ENCODE peak calls at places on chromosome 3, in ten cellular contexts. One of them, this sample, is unnamed.

GRCh38 chr3:85387913-85388510 is 429.2 kb downstream of the CADM2 start:
- DNase-seq in psoas muscle: no peak
- DNase-seq in HepG2: no peak
- DNase-seq in upper lobe of right lung: no peak
- DNase-seq in RWPE2: no peak
- DNase-seq in activated B cell treated with CpG ODN at 0.5 μM for 24 hours: no peak
- DNase-seq in H9: no peak
- DNase-seq in omental fat pad: no peak
- DNase-seq in kidney: no peak
- DNase-seq in endothelial cell: no peak
- DNase-seq in this sample: no peak

GRCh38 chr3:146275476-146275875 is 24.6 kb upstream of the PLSCR4 start:
- DNase-seq in psoas muscle: no peak
- DNase-seq in HepG2: no peak
- DNase-seq in upper lobe of right lung: no peak
- DNase-seq in RWPE2: no peak
- DNase-seq in activated B cell treated with CpG ODN at 0.5 μM for 24 hours: no peak
- DNase-seq in H9: no peak
- DNase-seq in omental fat pad: no peak
- DNase-seq in kidney: no peak
- DNase-seq in endothelial cell: no peak
- DNase-seq in this sample: no peak

GRCh38 chr3:153172796-153173757 is 11.1 kb downstream of the RAP2B start:
- DNase-seq in psoas muscle: no peak
- DNase-seq in HepG2: no peak
- DNase-seq in upper lobe of right lung: no peak
- DNase-seq in RWPE2: no peak
- DNase-seq in activated B cell treated with CpG ODN at 0.5 μM for 24 hours: no peak
- DNase-seq in H9: no peak
- DNase-seq in omental fat pad: no peak
- DNase-seq in kidney: no peak
- DNase-seq in endothelial cell: no peak
- DNase-seq in this sample: peak

GRCh38 chr3:52620580-52620979 is 65.1 kb downstream of the PBRM1 start:
- DNase-seq in psoas muscle: no peak
- DNase-seq in HepG2: no peak
- DNase-seq in upper lobe of right lung: no peak
- DNase-seq in RWPE2: no peak
- DNase-seq in activated B cell treated with CpG ODN at 0.5 μM for 24 hours: no peak
- DNase-seq in H9: no peak
- DNase-seq in omental fat pad: no peak
- DNase-seq in kidney: no peak
- DNase-seq in endothelial cell: no peak
- DNase-seq in this sample: no peak

GRCh38 chr3:2172561-2173171 is 74.0 kb downstream of the CNTN4 start:
- DNase-seq in psoas muscle: no peak
- DNase-seq in HepG2: no peak
- DNase-seq in upper lobe of right lung: no peak
- DNase-seq in RWPE2: no peak
- DNase-seq in activated B cell treated with CpG ODN at 0.5 μM for 24 hours: no peak
- DNase-seq in H9: no peak
- DNase-seq in omental fat pad: no peak
- DNase-seq in kidney: no peak
- DNase-seq in endothelial cell: no peak
- DNase-seq in this sample: no peak

GRCh38 chr3:157115069-157116006 is 44.6 kb downstream of the CCNL1 start:
- DNase-seq in psoas muscle: no peak
- DNase-seq in HepG2: no peak
- DNase-seq in upper lobe of right lung: no peak
- DNase-seq in RWPE2: no peak
- DNase-seq in activated B cell treated with CpG ODN at 0.5 μM for 24 hours: no peak
- DNase-seq in H9: no peak
- DNase-seq in omental fat pad: no peak
- DNase-seq in kidney: no peak
- DNase-seq in endothelial cell: no peak
- DNase-seq in this sample: no peak

GRCh38 chr3:62233065-62233464 is 140.3 kb downstream of the FEZF2 start:
- DNase-seq in psoas muscle: no peak
- DNase-seq in HepG2: no peak
- DNase-seq in upper lobe of right lung: no peak
- DNase-seq in RWPE2: no peak
- DNase-seq in activated B cell treated with CpG ODN at 0.5 μM for 24 hours: no peak
- DNase-seq in H9: peak
- DNase-seq in omental fat pad: no peak
- DNase-seq in kidney: no peak
- DNase-seq in endothelial cell: peak
- DNase-seq in this sample: no peak

GRCh38 chr3:126347543-126348161 is 9.6 kb downstream of the KLF15 start:
- DNase-seq in psoas muscle: peak
- DNase-seq in HepG2: no peak
- DNase-seq in upper lobe of right lung: peak
- DNase-seq in RWPE2: peak
- DNase-seq in activated B cell treated with CpG ODN at 0.5 μM for 24 hours: peak
- DNase-seq in H9: peak
- DNase-seq in omental fat pad: no peak
- DNase-seq in kidney: peak
- DNase-seq in endothelial cell: peak
- DNase-seq in this sample: peak

GRCh38 chr3:119559441-119559963 is at the start of gene CD80:
- DNase-seq in psoas muscle: peak
- DNase-seq in HepG2: peak
- DNase-seq in upper lobe of right lung: peak
- DNase-seq in RWPE2: no peak
- DNase-seq in activated B cell treated with CpG ODN at 0.5 μM for 24 hours: peak
- DNase-seq in H9: peak
- DNase-seq in omental fat pad: no peak
- DNase-seq in kidney: no peak
- DNase-seq in endothelial cell: peak
- DNase-seq in this sample: peak

GRCh38 chr3:44883999-44884431 is 9.6 kb downstream of the TGM4 start:
- DNase-seq in psoas muscle: no peak
- DNase-seq in HepG2: no peak
- DNase-seq in upper lobe of right lung: no peak
- DNase-seq in RWPE2: peak
- DNase-seq in activated B cell treated with CpG ODN at 0.5 μM for 24 hours: no peak
- DNase-seq in H9: no peak
- DNase-seq in omental fat pad: no peak
- DNase-seq in kidney: no peak
- DNase-seq in endothelial cell: no peak
- DNase-seq in this sample: no peak

GRCh38 chr3:140742116-140742515 is 64.3 kb downstream of the TRIM42 start:
- DNase-seq in psoas muscle: no peak
- DNase-seq in HepG2: no peak
- DNase-seq in upper lobe of right lung: no peak
- DNase-seq in RWPE2: no peak
- DNase-seq in activated B cell treated with CpG ODN at 0.5 μM for 24 hours: no peak
- DNase-seq in H9: no peak
- DNase-seq in omental fat pad: no peak
- DNase-seq in kidney: no peak
- DNase-seq in endothelial cell: no peak
- DNase-seq in this sample: no peak

GRCh38 chr3:140733623-140734022 is 55.8 kb downstream of the TRIM42 start:
- DNase-seq in psoas muscle: no peak
- DNase-seq in HepG2: no peak
- DNase-seq in upper lobe of right lung: no peak
- DNase-seq in RWPE2: no peak
- DNase-seq in activated B cell treated with CpG ODN at 0.5 μM for 24 hours: no peak
- DNase-seq in H9: no peak
- DNase-seq in omental fat pad: no peak
- DNase-seq in kidney: no peak
- DNase-seq in endothelial cell: no peak
- DNase-seq in this sample: no peak

GRCh38 chr3:140731440-140732119 is 53.7 kb downstream of the TRIM42 start:
- DNase-seq in psoas muscle: no peak
- DNase-seq in HepG2: no peak
- DNase-seq in upper lobe of right lung: no peak
- DNase-seq in RWPE2: no peak
- DNase-seq in activated B cell treated with CpG ODN at 0.5 μM for 24 hours: no peak
- DNase-seq in H9: no peak
- DNase-seq in omental fat pad: no peak
- DNase-seq in kidney: no peak
- DNase-seq in endothelial cell: no peak
- DNase-seq in this sample: no peak

GRCh38 chr3:140736863-140737460 is 59.1 kb downstream of the TRIM42 start:
- DNase-seq in psoas muscle: peak
- DNase-seq in HepG2: peak
- DNase-seq in upper lobe of right lung: no peak
- DNase-seq in RWPE2: no peak
- DNase-seq in activated B cell treated with CpG ODN at 0.5 μM for 24 hours: no peak
- DNase-seq in H9: peak
- DNase-seq in omental fat pad: peak
- DNase-seq in kidney: peak
- DNase-seq in endothelial cell: peak
- DNase-seq in this sample: no peak
- TF ChIP-seq CTCF in psoas muscle: peak
- TF ChIP-seq CTCF in HepG2: peak
- TF ChIP-seq CTCF in upper lobe of right lung: peak
- TF ChIP-seq CTCF in RWPE2: peak
- TF ChIP-seq CTCF in activated B cell treated with CpG ODN at 0.5 μM for 24 hours: no peak
- TF ChIP-seq CTCF in H9: peak
- TF ChIP-seq CTCF in omental fat pad: no peak
- TF ChIP-seq CTCF in kidney: peak
- TF ChIP-seq CTCF in endothelial cell: peak
- TF ChIP-seq CTCF in this sample: peak

GRCh38 chr3:34277110-34277509 is 478.7 kb downstream of the PDCD6IP start:
- DNase-seq in psoas muscle: no peak
- DNase-seq in HepG2: no peak
- DNase-seq in upper lobe of right lung: no peak
- DNase-seq in RWPE2: no peak
- DNase-seq in activated B cell treated with CpG ODN at 0.5 μM for 24 hours: no peak
- DNase-seq in H9: no peak
- DNase-seq in omental fat pad: no peak
- DNase-seq in kidney: no peak
- DNase-seq in endothelial cell: no peak
- DNase-seq in this sample: no peak
- TF ChIP-seq CTCF in psoas muscle: no peak
- TF ChIP-seq CTCF in HepG2: no peak
- TF ChIP-seq CTCF in upper lobe of right lung: no peak
- TF ChIP-seq CTCF in RWPE2: no peak
- TF ChIP-seq CTCF in activated B cell treated with CpG ODN at 0.5 μM for 24 hours: no peak
- TF ChIP-seq CTCF in H9: no peak
- TF ChIP-seq CTCF in omental fat pad: no peak
- TF ChIP-seq CTCF in kidney: no peak
- TF ChIP-seq CTCF in endothelial cell: no peak
- TF ChIP-seq CTCF in this sample: no peak

GRCh38 chr3:16932877-16933276 is 48.1 kb downstream of the PLCL2 start:
- DNase-seq in psoas muscle: no peak
- DNase-seq in HepG2: no peak
- DNase-seq in upper lobe of right lung: no peak
- DNase-seq in RWPE2: no peak
- DNase-seq in activated B cell treated with CpG ODN at 0.5 μM for 24 hours: no peak
- DNase-seq in H9: no peak
- DNase-seq in omental fat pad: no peak
- DNase-seq in kidney: no peak
- DNase-seq in endothelial cell: no peak
- DNase-seq in this sample: no peak

GRCh38 chr3:16928386-16929132 is 43.8 kb downstream of the PLCL2 start:
- DNase-seq in psoas muscle: no peak
- DNase-seq in HepG2: no peak
- DNase-seq in upper lobe of right lung: no peak
- DNase-seq in RWPE2: no peak
- DNase-seq in activated B cell treated with CpG ODN at 0.5 μM for 24 hours: no peak
- DNase-seq in H9: no peak
- DNase-seq in omental fat pad: no peak
- DNase-seq in kidney: no peak
- DNase-seq in endothelial cell: no peak
- DNase-seq in this sample: no peak

GRCh38 chr3:16923112-16923511 is 38.4 kb downstream of the PLCL2 start:
- DNase-seq in psoas muscle: no peak
- DNase-seq in HepG2: no peak
- DNase-seq in upper lobe of right lung: no peak
- DNase-seq in RWPE2: no peak
- DNase-seq in activated B cell treated with CpG ODN at 0.5 μM for 24 hours: no peak
- DNase-seq in H9: peak
- DNase-seq in omental fat pad: no peak
- DNase-seq in kidney: no peak
- DNase-seq in endothelial cell: no peak
- DNase-seq in this sample: no peak

GRCh38 chr3:16927485-16927884 is 42.7 kb downstream of the PLCL2 start:
- DNase-seq in psoas muscle: no peak
- DNase-seq in HepG2: no peak
- DNase-seq in upper lobe of right lung: no peak
- DNase-seq in RWPE2: no peak
- DNase-seq in activated B cell treated with CpG ODN at 0.5 μM for 24 hours: no peak
- DNase-seq in H9: no peak
- DNase-seq in omental fat pad: no peak
- DNase-seq in kidney: no peak
- DNase-seq in endothelial cell: no peak
- DNase-seq in this sample: no peak
- TF ChIP-seq CTCF in psoas muscle: no peak
- TF ChIP-seq CTCF in HepG2: no peak
- TF ChIP-seq CTCF in upper lobe of right lung: no peak
- TF ChIP-seq CTCF in RWPE2: peak
- TF ChIP-seq CTCF in activated B cell treated with CpG ODN at 0.5 μM for 24 hours: no peak
- TF ChIP-seq CTCF in H9: peak
- TF ChIP-seq CTCF in omental fat pad: no peak
- TF ChIP-seq CTCF in kidney: no peak
- TF ChIP-seq CTCF in endothelial cell: no peak
- TF ChIP-seq CTCF in this sample: no peak

DNA sequence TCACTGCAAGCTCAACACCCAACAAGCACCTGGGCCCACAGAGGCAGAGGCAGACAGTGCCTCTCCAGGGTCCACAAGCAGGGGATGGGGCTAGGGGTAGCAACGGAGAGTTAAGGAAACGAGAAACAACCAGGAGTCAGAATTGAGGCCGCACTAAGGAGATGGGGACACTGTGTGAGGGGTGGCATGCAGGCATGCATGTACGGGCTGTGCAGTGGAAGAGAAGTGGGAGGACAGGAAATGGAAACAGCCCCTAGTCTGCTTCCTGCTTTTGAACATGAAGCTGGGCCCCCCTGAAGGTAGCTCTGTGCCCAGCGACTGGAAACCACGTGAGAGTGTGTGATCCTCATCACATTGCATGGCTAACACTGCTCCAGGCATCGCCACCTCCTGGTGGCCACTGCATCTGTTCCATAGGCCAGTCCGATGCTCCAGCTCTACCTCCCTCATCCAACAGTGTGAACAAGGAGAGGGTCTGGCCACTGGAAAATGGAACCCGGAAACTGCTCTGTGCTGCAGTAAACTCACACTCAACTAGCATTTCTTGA is 44.0 kb downstream of the XXYLT1 start:
- DNase-seq in psoas muscle: peak
- DNase-seq in HepG2: peak
- DNase-seq in upper lobe of right lung: peak
- DNase-seq in RWPE2: no peak
- DNase-seq in activated B cell treated with CpG ODN at 0.5 μM for 24 hours: no peak
- DNase-seq in H9: no peak
- DNase-seq in omental fat pad: peak
- DNase-seq in kidney: peak
- DNase-seq in endothelial cell: no peak
- DNase-seq in this sample: peak
- TF ChIP-seq CTCF in psoas muscle: no peak
- TF ChIP-seq CTCF in HepG2: peak
- TF ChIP-seq CTCF in upper lobe of right lung: no peak
- TF ChIP-seq CTCF in RWPE2: no peak
- TF ChIP-seq CTCF in activated B cell treated with CpG ODN at 0.5 μM for 24 hours: no peak
- TF ChIP-seq CTCF in H9: peak
- TF ChIP-seq CTCF in omental fat pad: no peak
- TF ChIP-seq CTCF in kidney: peak
- TF ChIP-seq CTCF in endothelial cell: peak
- TF ChIP-seq CTCF in this sample: no peak

This sample was measured in Peyer's patch.